ENCODE peak calls at places on chromosomes 12 and 14, in four cellular contexts. Y is SK-MEL-5, L is ureter, N is anterior cingulate cortex. H is an unnamed sample.

GRCh38 chr12:1630081-1630826 is 1.2 kb downstream of the WNT5B start:
- DNase-seq in N (peak; percentile 53), Y (no peak), L (peak; percentile 59), H (no peak)

GRCh38 chr12:101076940-101077351 is 133.1 kb downstream of the SLC5A8 start:
- DNase-seq in L (no peak), N (no peak), Y (peak; percentile 32), H (no peak)

GRCh38 chr14:101034986-101035385 is 131.5 kb upstream of the RTL1 start:
- DNase-seq in L (no peak), Y (no peak), N (no peak), H (peak; percentile 36)

GRCh38 chr12:64506955-64507354 is 55.0 kb downstream of the TBK1 start:
- DNase-seq in Y (no peak), N (no peak), L (no peak), H (no peak)

GRCh38 chr14:100463937-100464336 is 123.3 kb downstream of the BEGAIN start:
- DNase-seq in N (no peak), L (no peak), Y (no peak), H (no peak)

GRCh38 chr12:118706437-118706836 is 274.9 kb upstream of the SRRM4 start:
- DNase-seq in N (no peak), L (no peak), Y (no peak), H (no peak)

GRCh38 chr12:30796508-30796780 is 41.7 kb upstream of the CAPRIN2 start:
- DNase-seq in N (no peak), Y (no peak), L (no peak), H (no peak)

GRCh38 chr12:79881351-79881750 is 53.5 kb downstream of the PPP1R12A start:
- DNase-seq in Y (no peak), N (no peak), L (no peak), H (no peak)

GRCh38 chr12:2179953-2180736 is 127.4 kb downstream of the CACNA1C start:
- DNase-seq in N (peak; percentile 54), L (peak; percentile 64), Y (no peak), H (peak; percentile 93)

GRCh38 chr14:88628033-88628432 is 65.2 kb downstream of the ZC3H14 start:
- DNase-seq in L (no peak), N (no peak), Y (no peak), H (no peak)

GRCh38 chr14:68253878-68254528 is 434.4 kb downstream of the RAD51B start:
- DNase-seq in L (no peak), Y (no peak), N (no peak), H (no peak)

GRCh38 chr12:64780531-64781373 is 21.5 kb upstream of the GNS start:
- DNase-seq in N (no peak), Y (no peak), L (peak; percentile 56), H (no peak)

GRCh38 chr12:91250273-91250672 is 67.7 kb upstream of the DCN start:
- DNase-seq in Y (peak; percentile 44), L (no peak), N (no peak), H (no peak)

GRCh38 chr14:23653046-23653445 is 16.9 kb downstream of the DHRS2 start:
- DNase-seq in L (no peak), Y (peak; percentile 14), N (no peak), H (no peak)

GRCh38 chr14:54652188-54652889 is 85.4 kb downstream of the SAMD4A start:
- DNase-seq in Y (peak; percentile 85), L (peak; percentile 84), N (no peak), H (peak; percentile 93)

GRCh38 chr14:53542692-53543091 is 389.6 kb upstream of the DDHD1 start:
- DNase-seq in L (no peak), N (no peak), Y (peak; percentile 44), H (no peak)

GRCh38 chr14:68548194-68549056 is 244.4 kb downstream of the ZFP36L1 start:
- DNase-seq in L (peak; percentile 92), N (peak; percentile 77), Y (peak; percentile 26), H (peak; percentile 97)

GRCh38 chr12:62530596-62530995 is 64.0 kb downstream of the MON2 start:
- DNase-seq in N (no peak), Y (no peak), L (no peak), H (no peak)

GRCh38 chr12:130973906-130974305 is 20.2 kb downstream of the ADGRD1 start:
- DNase-seq in Y (no peak), N (no peak), L (no peak), H (peak; percentile 72)

GRCh38 chr12:118821386-118821928 is 159.9 kb upstream of the SRRM4 start:
- DNase-seq in Y (peak; percentile 95), L (no peak), N (no peak), H (no peak)

GRCh38 chr12:57085999-57086950 is 2.6 kb upstream of the NAB2 start:
- DNase-seq in L (peak; percentile 76), Y (peak; percentile 61), N (peak; percentile 30), H (no peak)

GRCh38 chr14:99127651-99128167 is 144.3 kb downstream of the BCL11B start:
- DNase-seq in N (no peak), Y (no peak), L (peak; percentile 52), H (no peak)

GRCh38 chr14:30194769-30195168 is 267.1 kb upstream of the PRKD1 start:
- DNase-seq in Y (no peak), L (no peak), N (no peak), H (no peak)

GRCh38 chr12:14108702-14109101 is 127.3 kb upstream of the GRIN2B start:
- DNase-seq in Y (no peak), L (no peak), N (no peak), H (no peak)

GRCh38 chr14:101561145-101561896 is at the start of gene DIO3:
- DNase-seq in N (no peak), L (no peak), Y (no peak), H (no peak)

GRCh38 chr12:49880756-49881390 is 22.8 kb downstream of the FAIM2 start:
- DNase-seq in L (no peak), Y (no peak), N (no peak), H (no peak)

GRCh38 chr12:93968928-93969327 is 179.4 kb upstream of the PLXNC1 start:
- DNase-seq in N (no peak), Y (no peak), L (no peak), H (no peak)

GRCh38 chr12:68750506-68750905 is 4.5 kb downstream of the SLC35E3 start:
- DNase-seq in Y (peak; percentile 91), N (no peak), L (no peak), H (no peak)

GRCh38 chr14:80653951-80654350 is 287.6 kb downstream of the CEP128 start:
- DNase-seq in N (no peak), L (no peak), Y (peak; percentile 14), H (no peak)